ENCODE peak calls at places on chromosomes 13 and 19, in seven cellular contexts. One of them, this sample, is unnamed.

GRCh38 chr19:18562086-18562485 is 4.4 kb downstream of the KXD1 start:
- DNase-seq in adrenal gland: no peak
- DNase-seq in A549: no peak
- DNase-seq in tibial nerve: no peak
- DNase-seq in stomach: no peak
- DNase-seq in heart left ventricle: peak; percentile 57
- DNase-seq in HepG2: no peak
- DNase-seq in this sample: no peak

GRCh38 chr13:108227651-108228272 is 9.6 kb downstream of the ABHD13 start:
- DNase-seq in heart left ventricle: no peak
- DNase-seq in A549: no peak
- DNase-seq in adrenal gland: peak; percentile 21
- DNase-seq in stomach: no peak
- DNase-seq in tibial nerve: no peak
- DNase-seq in HepG2: peak; percentile 21
- DNase-seq in this sample: peak; percentile 52

GRCh38 chr19:49952906-49953305 is 8.1 kb downstream of the SIGLEC11 start:
- DNase-seq in A549: no peak
- DNase-seq in tibial nerve: no peak
- DNase-seq in stomach: no peak
- DNase-seq in heart left ventricle: no peak
- DNase-seq in adrenal gland: no peak
- DNase-seq in HepG2: no peak
- DNase-seq in this sample: no peak

GRCh38 chr19:38617283-38617763 is 430 bp downstream of the MAP4K1 start:
- DNase-seq in heart left ventricle: no peak
- DNase-seq in stomach: no peak
- DNase-seq in adrenal gland: no peak
- DNase-seq in A549: no peak
- DNase-seq in HepG2: no peak
- DNase-seq in tibial nerve: no peak
- DNase-seq in this sample: no peak

GRCh38 chr13:113671066-113672001 is 4.3 kb downstream of the GRK1 start:
- DNase-seq in stomach: peak; percentile 23
- DNase-seq in A549: no peak
- DNase-seq in tibial nerve: peak; percentile 8
- DNase-seq in HepG2: no peak
- DNase-seq in adrenal gland: no peak
- DNase-seq in heart left ventricle: no peak
- DNase-seq in this sample: no peak

GRCh38 chr19:37943480-37943879 is 36.5 kb downstream of the SIPA1L3 start:
- DNase-seq in adrenal gland: no peak
- DNase-seq in tibial nerve: no peak
- DNase-seq in heart left ventricle: no peak
- DNase-seq in HepG2: no peak
- DNase-seq in A549: no peak
- DNase-seq in stomach: peak; percentile 43
- DNase-seq in this sample: peak; percentile 73

GRCh38 chr13:37194428-37194861 is 89.0 kb upstream of the CSNK1A1L start:
- DNase-seq in tibial nerve: no peak
- DNase-seq in adrenal gland: no peak
- DNase-seq in HepG2: no peak
- DNase-seq in A549: no peak
- DNase-seq in heart left ventricle: no peak
- DNase-seq in stomach: no peak
- DNase-seq in this sample: no peak

GRCh38 chr13:83332751-83333150 is 549.5 kb downstream of the SLITRK1 start:
- DNase-seq in adrenal gland: no peak
- DNase-seq in tibial nerve: no peak
- DNase-seq in HepG2: no peak
- DNase-seq in A549: no peak
- DNase-seq in stomach: no peak
- DNase-seq in heart left ventricle: no peak
- DNase-seq in this sample: no peak

GRCh38 chr13:110367620-110368019 is 60.5 kb downstream of the COL4A2 start:
- DNase-seq in stomach: no peak
- DNase-seq in HepG2: no peak
- DNase-seq in adrenal gland: no peak
- DNase-seq in heart left ventricle: no peak
- DNase-seq in tibial nerve: no peak
- DNase-seq in A549: no peak
- DNase-seq in this sample: no peak

GRCh38 chr13:68697551-68697950 is 1410.1 kb upstream of the ATXN8OS start:
- DNase-seq in A549: no peak
- DNase-seq in adrenal gland: no peak
- DNase-seq in heart left ventricle: no peak
- DNase-seq in HepG2: no peak
- DNase-seq in stomach: no peak
- DNase-seq in tibial nerve: no peak
- DNase-seq in this sample: no peak

GRCh38 chr19:48571378-48572162 is 19.6 kb downstream of the SULT2B1 start:
- DNase-seq in heart left ventricle: no peak
- DNase-seq in stomach: peak; percentile 83
- DNase-seq in A549: no peak
- DNase-seq in tibial nerve: no peak
- DNase-seq in adrenal gland: no peak
- DNase-seq in HepG2: peak; percentile 90
- DNase-seq in this sample: no peak

GRCh38 chr13:103210348-103210747 is 144.1 kb upstream of the SLC10A2 start:
- DNase-seq in adrenal gland: no peak
- DNase-seq in tibial nerve: no peak
- DNase-seq in HepG2: no peak
- DNase-seq in A549: no peak
- DNase-seq in stomach: no peak
- DNase-seq in heart left ventricle: no peak
- DNase-seq in this sample: no peak

GRCh38 chr13:106610511-106610910 is 42.6 kb upstream of the ARGLU1 start:
- DNase-seq in heart left ventricle: no peak
- DNase-seq in tibial nerve: no peak
- DNase-seq in stomach: no peak
- DNase-seq in HepG2: no peak
- DNase-seq in adrenal gland: no peak
- DNase-seq in A549: no peak
- DNase-seq in this sample: no peak

GRCh38 chr13:42957881-42958280 is 34.2 kb downstream of the EPSTI1 start:
- DNase-seq in HepG2: no peak
- DNase-seq in A549: no peak
- DNase-seq in heart left ventricle: no peak
- DNase-seq in adrenal gland: no peak
- DNase-seq in stomach: no peak
- DNase-seq in tibial nerve: no peak
- DNase-seq in this sample: no peak

GRCh38 chr19:11345122-11345752 is 831 bp downstream of the TMEM205 start:
- DNase-seq in A549: no peak
- DNase-seq in adrenal gland: no peak
- DNase-seq in HepG2: no peak
- DNase-seq in heart left ventricle: peak; percentile 33
- DNase-seq in stomach: no peak
- DNase-seq in tibial nerve: no peak
- DNase-seq in this sample: no peak

GRCh38 chr19:11347546-11347945 is 1.2 kb downstream of the CCDC159 start:
- DNase-seq in stomach: no peak
- DNase-seq in tibial nerve: no peak
- DNase-seq in HepG2: no peak
- DNase-seq in A549: no peak
- DNase-seq in adrenal gland: no peak
- DNase-seq in heart left ventricle: no peak
- DNase-seq in this sample: no peak

GRCh38 chr19:11342429-11342828 is 3.0 kb upstream of the RAB3D start:
- DNase-seq in HepG2: no peak
- DNase-seq in tibial nerve: no peak
- DNase-seq in heart left ventricle: no peak
- DNase-seq in stomach: no peak
- DNase-seq in A549: no peak
- DNase-seq in adrenal gland: no peak
- DNase-seq in this sample: no peak

GRCh38 chr19:11349171-11349570 is 2.9 kb downstream of the CCDC159 start:
- DNase-seq in A549: no peak
- DNase-seq in adrenal gland: no peak
- DNase-seq in HepG2: no peak
- DNase-seq in stomach: no peak
- DNase-seq in tibial nerve: no peak
- DNase-seq in heart left ventricle: no peak
- DNase-seq in this sample: no peak

DNA sequence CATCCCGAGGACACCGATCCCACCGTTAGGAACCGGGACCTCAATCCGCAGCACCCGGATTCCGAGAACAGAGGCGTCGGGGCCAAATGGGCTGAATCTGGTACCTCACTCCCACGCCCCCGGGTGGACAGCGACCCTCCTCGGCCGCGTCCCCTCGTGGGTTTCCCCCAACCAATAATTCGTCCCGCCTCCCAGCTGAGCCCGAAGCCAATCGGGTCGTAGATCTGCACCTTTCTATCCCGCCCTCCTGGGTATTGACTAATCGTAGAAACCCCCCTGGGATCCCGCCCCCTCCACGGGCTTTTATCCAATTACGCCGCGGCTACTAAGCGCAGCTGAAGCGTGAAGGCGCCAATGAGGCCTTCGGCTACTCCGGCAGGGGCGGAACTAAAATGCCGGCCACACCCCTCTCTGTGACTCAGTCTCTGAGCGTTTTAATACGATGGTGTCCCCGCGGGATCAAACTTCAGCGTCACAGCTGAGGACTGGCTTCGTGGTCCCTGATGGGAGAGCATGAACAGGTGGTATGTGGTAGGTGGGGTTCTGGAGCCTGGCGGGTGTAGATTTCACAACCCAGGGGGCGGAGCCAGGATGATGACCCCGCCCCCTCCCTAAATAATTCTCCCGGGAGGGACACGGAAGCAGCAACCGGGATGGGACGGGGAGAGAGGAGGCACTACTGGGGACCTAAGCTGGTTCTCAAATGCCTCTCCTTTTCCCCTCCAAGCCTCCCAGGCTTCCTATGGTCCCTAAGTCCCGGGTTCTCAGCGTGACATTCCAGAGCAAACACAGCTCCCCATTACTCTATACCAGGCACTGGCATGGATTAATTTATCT is at the start of the genes CCDC159 and TMEM205:
- DNase-seq in A549: peak; percentile 89
- DNase-seq in heart left ventricle: peak; percentile 99
- DNase-seq in adrenal gland: peak; percentile 99
- DNase-seq in HepG2: peak; percentile 97
- DNase-seq in stomach: peak; percentile 99
- DNase-seq in tibial nerve: peak; percentile 96
- DNase-seq in this sample: peak; percentile 97
- TF ChIP-seq POLR2A in A549: peak; percentile 72
- TF ChIP-seq POLR2A in heart left ventricle: peak; percentile 94
- TF ChIP-seq POLR2A in adrenal gland: peak; percentile 48
- TF ChIP-seq POLR2A in HepG2: no peak
- TF ChIP-seq POLR2A in stomach: no peak
- TF ChIP-seq POLR2A in tibial nerve: peak; percentile 74
- TF ChIP-seq POLR2A in this sample: peak; percentile 51

GRCh38 chr19:13764101-13764807 is at the start of gene MRI1:
- DNase-seq in adrenal gland: peak; percentile 75
- DNase-seq in HepG2: peak; percentile 39
- DNase-seq in stomach: peak; percentile 82
- DNase-seq in tibial nerve: peak; percentile 60
- DNase-seq in A549: peak; percentile 65
- DNase-seq in heart left ventricle: peak; percentile 88
- DNase-seq in this sample: peak; percentile 69
- TF ChIP-seq POLR2A in adrenal gland: peak; percentile 57
- TF ChIP-seq POLR2A in HepG2: peak; percentile 26
- TF ChIP-seq POLR2A in stomach: no peak
- TF ChIP-seq POLR2A in tibial nerve: no peak
- TF ChIP-seq POLR2A in A549: peak; percentile 72
- TF ChIP-seq POLR2A in heart left ventricle: peak; percentile 33
- TF ChIP-seq POLR2A in this sample: no peak

GRCh38 chr19:16115309-16116039 is 3.8 kb downstream of the RAB8A start:
- DNase-seq in heart left ventricle: no peak
- DNase-seq in A549: no peak
- DNase-seq in tibial nerve: no peak
- DNase-seq in HepG2: no peak
- DNase-seq in stomach: no peak
- DNase-seq in adrenal gland: no peak
- DNase-seq in this sample: no peak

GRCh38 chr19:16116067-16116466 is 4.4 kb downstream of the RAB8A start:
- DNase-seq in tibial nerve: no peak
- DNase-seq in heart left ventricle: no peak
- DNase-seq in HepG2: peak; percentile 59
- DNase-seq in adrenal gland: no peak
- DNase-seq in stomach: no peak
- DNase-seq in A549: no peak
- DNase-seq in this sample: no peak

GRCh38 chr19:16121141-16121540 is 9.5 kb downstream of the RAB8A start:
- DNase-seq in HepG2: no peak
- DNase-seq in stomach: no peak
- DNase-seq in A549: no peak
- DNase-seq in adrenal gland: no peak
- DNase-seq in tibial nerve: no peak
- DNase-seq in heart left ventricle: no peak
- DNase-seq in this sample: no peak

GRCh38 chr19:16118489-16119033 is 6.9 kb downstream of the RAB8A start:
- DNase-seq in HepG2: no peak
- DNase-seq in A549: no peak
- DNase-seq in heart left ventricle: peak; percentile 48
- DNase-seq in stomach: peak; percentile 52
- DNase-seq in tibial nerve: no peak
- DNase-seq in adrenal gland: no peak
- DNase-seq in this sample: no peak

GRCh38 chr19:16117594-16118033 is 5.9 kb downstream of the RAB8A start:
- DNase-seq in stomach: no peak
- DNase-seq in heart left ventricle: no peak
- DNase-seq in A549: no peak
- DNase-seq in HepG2: no peak
- DNase-seq in tibial nerve: no peak
- DNase-seq in adrenal gland: no peak
- DNase-seq in this sample: no peak
- TF ChIP-seq POLR2A in stomach: no peak
- TF ChIP-seq POLR2A in heart left ventricle: no peak
- TF ChIP-seq POLR2A in A549: no peak
- TF ChIP-seq POLR2A in HepG2: no peak
- TF ChIP-seq POLR2A in tibial nerve: no peak
- TF ChIP-seq POLR2A in adrenal gland: no peak
- TF ChIP-seq POLR2A in this sample: no peak

DNA sequence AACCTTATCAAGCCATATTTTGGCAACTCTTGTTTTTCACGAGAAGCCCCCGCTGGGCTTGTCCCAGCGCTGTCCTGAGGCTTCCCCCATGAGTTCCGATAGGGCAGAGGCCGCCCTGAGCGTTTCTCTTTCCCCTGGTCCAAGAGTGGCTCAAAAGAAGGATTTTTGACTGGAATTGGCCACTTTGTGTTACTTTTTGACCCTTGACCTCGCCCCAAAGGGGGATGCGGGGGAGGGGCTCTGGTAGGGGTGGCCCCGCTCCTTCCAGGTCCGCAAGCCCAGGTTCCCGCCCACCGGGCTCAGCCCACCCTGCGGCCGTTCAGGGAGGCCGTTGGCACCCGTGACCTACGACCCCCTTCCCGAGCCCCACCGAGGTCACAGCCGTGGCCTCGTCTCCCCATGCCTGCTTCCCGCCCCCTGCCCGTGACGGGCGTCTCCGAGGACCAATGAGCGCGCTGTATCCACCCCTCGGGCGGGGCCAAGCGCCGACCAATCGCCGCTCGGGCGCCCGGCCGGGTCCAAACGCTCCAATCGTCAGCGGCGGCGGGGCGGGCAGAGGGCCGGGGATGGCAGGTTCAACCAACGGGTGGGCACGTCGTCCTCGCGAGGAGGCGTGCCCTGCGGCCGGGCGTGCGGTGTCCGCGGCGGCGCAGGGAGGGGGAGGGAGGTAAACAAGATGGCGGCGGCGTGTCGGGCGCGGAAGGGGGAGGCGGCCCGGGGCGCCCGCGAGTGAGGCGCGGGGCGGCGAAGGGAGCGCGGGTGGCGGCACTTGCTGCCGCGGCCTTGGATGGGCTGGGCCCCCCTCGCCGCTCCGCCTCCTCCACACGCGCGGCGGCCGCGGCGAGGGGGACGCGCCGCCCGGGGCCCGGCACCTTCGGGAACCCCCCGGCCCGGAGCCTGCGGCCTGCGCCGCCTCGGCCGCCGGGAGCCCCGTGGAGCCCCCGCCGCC is at the start of gene STK11:
- DNase-seq in adrenal gland: peak; percentile 99
- DNase-seq in tibial nerve: peak; percentile 98
- DNase-seq in HepG2: peak; percentile 91
- DNase-seq in stomach: peak; percentile 99
- DNase-seq in A549: peak; percentile 94
- DNase-seq in heart left ventricle: peak; percentile 100
- DNase-seq in this sample: peak; percentile 99
- TF ChIP-seq POLR2A in adrenal gland: peak; percentile 92
- TF ChIP-seq POLR2A in tibial nerve: peak; percentile 89
- TF ChIP-seq POLR2A in HepG2: peak; percentile 24
- TF ChIP-seq POLR2A in stomach: no peak
- TF ChIP-seq POLR2A in A549: peak; percentile 20
- TF ChIP-seq POLR2A in heart left ventricle: peak; percentile 77
- TF ChIP-seq POLR2A in this sample: peak; percentile 70

This sample was measured in erythroblast.